ENCODE peak calls at places on chromosome 9, in six cellular contexts. One of them, this sample, is unnamed.

GRCh38 chr9:136552117-136552685 is 6.4 kb upstream of the NOTCH1 start:
- DNase-seq in HepG2: no peak
- DNase-seq in GM12891: no peak
- DNase-seq in K562: no peak
- DNase-seq in H1: no peak
- DNase-seq in GM12878: no peak
- DNase-seq in this sample: no peak

GRCh38 chr9:100197553-100197952 is 98.5 kb downstream of the INVS start:
- DNase-seq in HepG2: no peak
- DNase-seq in GM12891: no peak
- DNase-seq in K562: no peak
- DNase-seq in H1: no peak
- DNase-seq in GM12878: no peak
- DNase-seq in this sample: no peak

GRCh38 chr9:97518909-97519307 is 17.4 kb downstream of the TMOD1 start:
- DNase-seq in HepG2: no peak
- DNase-seq in GM12891: no peak
- DNase-seq in K562: no peak
- DNase-seq in H1: no peak
- DNase-seq in GM12878: no peak
- DNase-seq in this sample: no peak

GRCh38 chr9:119698535-119698934 is 329.3 kb upstream of the BRINP1 start:
- DNase-seq in HepG2: no peak
- DNase-seq in GM12891: no peak
- DNase-seq in K562: no peak
- DNase-seq in H1: no peak
- DNase-seq in GM12878: no peak
- DNase-seq in this sample: no peak

GRCh38 chr9:121651295-121652036 is at the start of gene DAB2IP:
- DNase-seq in HepG2: no peak
- DNase-seq in GM12891: no peak
- DNase-seq in K562: peak
- DNase-seq in H1: peak
- DNase-seq in GM12878: no peak
- DNase-seq in this sample: no peak

GRCh38 chr9:108053555-108054061 is 564.0 kb upstream of the KLF4 start:
- DNase-seq in HepG2: no peak
- DNase-seq in GM12891: no peak
- DNase-seq in K562: no peak
- DNase-seq in H1: no peak
- DNase-seq in GM12878: no peak
- DNase-seq in this sample: no peak

GRCh38 chr9:138072161-138072842 is 194.7 kb downstream of the CACNA1B start:
- DNase-seq in HepG2: no peak
- DNase-seq in GM12891: no peak
- DNase-seq in K562: no peak
- DNase-seq in H1: peak
- DNase-seq in GM12878: no peak
- DNase-seq in this sample: no peak

GRCh38 chr9:4297151-4297794 is 2.6 kb downstream of the GLIS3 start:
- DNase-seq in HepG2: peak
- DNase-seq in GM12891: no peak
- DNase-seq in K562: peak
- DNase-seq in H1: peak
- DNase-seq in GM12878: no peak
- DNase-seq in this sample: peak

GRCh38 chr9:113475031-113475430 is 11.5 kb downstream of the RGS3 start:
- DNase-seq in HepG2: no peak
- DNase-seq in GM12891: no peak
- DNase-seq in K562: no peak
- DNase-seq in H1: peak
- DNase-seq in GM12878: no peak
- DNase-seq in this sample: no peak

GRCh38 chr9:99127372-99128132 is 22.6 kb downstream of the TGFBR1 start:
- DNase-seq in HepG2: no peak
- DNase-seq in GM12891: no peak
- DNase-seq in K562: no peak
- DNase-seq in H1: no peak
- DNase-seq in GM12878: no peak
- DNase-seq in this sample: no peak

GRCh38 chr9:115456515-115456914 is 338.6 kb upstream of the TNC start:
- DNase-seq in HepG2: no peak
- DNase-seq in GM12891: no peak
- DNase-seq in K562: no peak
- DNase-seq in H1: no peak
- DNase-seq in GM12878: no peak
- DNase-seq in this sample: no peak

GRCh38 chr9:18989865-18990264 is 43.1 kb downstream of the SAXO1 start:
- DNase-seq in HepG2: no peak
- DNase-seq in GM12891: no peak
- DNase-seq in K562: no peak
- DNase-seq in H1: no peak
- DNase-seq in GM12878: no peak
- DNase-seq in this sample: no peak

GRCh38 chr9:99873531-99873930 is 32.9 kb upstream of the STX17 start:
- DNase-seq in HepG2: no peak
- DNase-seq in GM12891: no peak
- DNase-seq in K562: no peak
- DNase-seq in H1: no peak
- DNase-seq in GM12878: no peak
- DNase-seq in this sample: no peak

GRCh38 chr9:78383130-78383529 is 86.2 kb downstream of the PSAT1 start:
- DNase-seq in HepG2: no peak
- DNase-seq in GM12891: no peak
- DNase-seq in K562: no peak
- DNase-seq in H1: no peak
- DNase-seq in GM12878: no peak
- DNase-seq in this sample: no peak

GRCh38 chr9:123267481-123268239 is 726 bp downstream of the STRBP start:
- DNase-seq in HepG2: no peak
- DNase-seq in GM12891: no peak
- DNase-seq in K562: peak
- DNase-seq in H1: no peak
- DNase-seq in GM12878: no peak
- DNase-seq in this sample: peak

GRCh38 chr9:116027951-116028350 is 125.6 kb upstream of the PAPPA start:
- DNase-seq in HepG2: no peak
- DNase-seq in GM12891: no peak
- DNase-seq in K562: no peak
- DNase-seq in H1: no peak
- DNase-seq in GM12878: no peak
- DNase-seq in this sample: no peak

GRCh38 chr9:106632621-106633020 is 230.3 kb upstream of the ZNF462 start:
- DNase-seq in HepG2: no peak
- DNase-seq in GM12891: no peak
- DNase-seq in K562: no peak
- DNase-seq in H1: no peak
- DNase-seq in GM12878: no peak
- DNase-seq in this sample: no peak

GRCh38 chr9:105625088-105625487 is 37.2 kb upstream of the TAL2 start:
- DNase-seq in HepG2: no peak
- DNase-seq in GM12891: no peak
- DNase-seq in K562: no peak
- DNase-seq in H1: no peak
- DNase-seq in GM12878: no peak
- DNase-seq in this sample: no peak

GRCh38 chr9:136867480-136867879 is 1.4 kb upstream of the EDF1 start:
- DNase-seq in HepG2: no peak
- DNase-seq in GM12891: no peak
- DNase-seq in K562: no peak
- DNase-seq in H1: no peak
- DNase-seq in GM12878: no peak
- DNase-seq in this sample: no peak

GRCh38 chr9:19969721-19970120 is 180.9 kb upstream of the SLC24A2 start:
- DNase-seq in HepG2: no peak
- DNase-seq in GM12891: no peak
- DNase-seq in K562: no peak
- DNase-seq in H1: no peak
- DNase-seq in GM12878: no peak
- DNase-seq in this sample: no peak

GRCh38 chr9:137745541-137745991 is 126.8 kb downstream of the EHMT1 start:
- DNase-seq in HepG2: peak
- DNase-seq in GM12891: peak
- DNase-seq in K562: peak
- DNase-seq in H1: no peak
- DNase-seq in GM12878: peak
- DNase-seq in this sample: peak

GRCh38 chr9:84697494-84698114 is 28.1 kb downstream of the NTRK2 start:
- DNase-seq in HepG2: peak
- DNase-seq in GM12891: peak
- DNase-seq in K562: peak
- DNase-seq in H1: peak
- DNase-seq in GM12878: no peak
- DNase-seq in this sample: peak

GRCh38 chr9:88736136-88736637 is 201.2 kb downstream of the NXNL2 start:
- DNase-seq in HepG2: no peak
- DNase-seq in GM12891: no peak
- DNase-seq in K562: no peak
- DNase-seq in H1: no peak
- DNase-seq in GM12878: no peak
- DNase-seq in this sample: no peak

GRCh38 chr9:69054989-69055388 is 19.4 kb downstream of the FXN start:
- DNase-seq in HepG2: no peak
- DNase-seq in GM12891: no peak
- DNase-seq in K562: no peak
- DNase-seq in H1: no peak
- DNase-seq in GM12878: no peak
- DNase-seq in this sample: no peak

GRCh38 chr9:74810200-74810599 is 77.5 kb downstream of the TRPM6 start:
- DNase-seq in HepG2: no peak
- DNase-seq in GM12891: no peak
- DNase-seq in K562: no peak
- DNase-seq in H1: no peak
- DNase-seq in GM12878: no peak
- DNase-seq in this sample: no peak

GRCh38 chr9:7869340-7869739 is 69.8 kb upstream of the DMAC1 start:
- DNase-seq in HepG2: no peak
- DNase-seq in GM12891: no peak
- DNase-seq in K562: no peak
- DNase-seq in H1: no peak
- DNase-seq in GM12878: no peak
- DNase-seq in this sample: no peak

GRCh38 chr9:21779397-21779796 is 23.0 kb upstream of the MTAP start:
- DNase-seq in HepG2: no peak
- DNase-seq in GM12891: no peak
- DNase-seq in K562: no peak
- DNase-seq in H1: no peak
- DNase-seq in GM12878: no peak
- DNase-seq in this sample: no peak

GRCh38 chr9:88980732-88981336 is 10.4 kb upstream of the S1PR3 start:
- DNase-seq in HepG2: no peak
- DNase-seq in GM12891: no peak
- DNase-seq in K562: no peak
- DNase-seq in H1: no peak
- DNase-seq in GM12878: no peak
- DNase-seq in this sample: no peak

DNA sequence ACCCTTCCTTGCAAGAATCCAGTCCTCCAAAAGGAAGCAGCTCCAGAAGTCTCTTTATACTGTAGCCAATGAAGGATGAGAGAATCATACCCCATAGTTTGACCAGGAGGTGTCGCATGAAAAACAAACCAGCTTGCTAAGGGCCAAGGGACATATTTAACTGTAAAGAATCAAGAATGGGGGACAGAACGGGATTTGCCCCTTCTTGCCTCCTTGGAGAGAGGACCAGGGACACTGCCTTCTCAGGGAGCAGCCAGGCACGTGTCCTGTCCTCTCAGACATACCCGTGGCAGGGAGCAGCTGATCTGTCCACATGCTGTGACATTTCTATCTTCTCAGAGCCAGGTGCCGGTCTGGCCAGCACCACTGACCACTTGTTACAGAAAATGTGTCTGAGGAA is 11.7 kb downstream of the PRUNE2 start:
- DNase-seq in HepG2: no peak
- DNase-seq in GM12891: no peak
- DNase-seq in K562: peak
- DNase-seq in H1: no peak
- DNase-seq in GM12878: no peak
- DNase-seq in this sample: no peak
- TF ChIP-seq TAF1 in HepG2: no peak
- TF ChIP-seq TAF1 in GM12891: no peak
- TF ChIP-seq TAF1 in K562: no peak
- TF ChIP-seq TAF1 in H1: no peak
- TF ChIP-seq TAF1 in GM12878: no peak
- TF ChIP-seq TAF1 in this sample: no peak

DNA sequence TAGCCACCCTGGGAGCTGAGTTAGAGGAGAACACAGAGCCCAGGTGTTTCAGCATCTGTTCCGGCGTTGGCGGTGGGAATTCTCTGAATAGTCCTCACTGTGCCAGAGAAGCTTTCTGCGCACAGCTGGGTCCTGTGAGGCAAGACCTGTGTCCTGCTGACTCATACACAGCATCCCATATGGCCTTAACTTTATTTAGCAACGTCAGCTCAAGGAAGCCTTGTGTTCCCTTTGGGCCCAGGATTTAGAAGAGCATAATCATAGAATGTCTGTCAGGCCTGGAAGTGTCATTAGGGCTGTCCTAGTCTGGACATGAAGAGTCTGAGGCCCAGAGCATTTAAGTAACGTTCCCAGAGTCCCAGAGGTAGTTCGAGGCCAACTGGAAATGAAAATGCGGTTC is 188.6 kb upstream of the DMRT1 start:
- DNase-seq in HepG2: no peak
- DNase-seq in GM12891: no peak
- DNase-seq in K562: no peak
- DNase-seq in H1: no peak
- DNase-seq in GM12878: no peak
- DNase-seq in this sample: no peak
- TF ChIP-seq POLR2AphosphoS5 in HepG2: no peak
- TF ChIP-seq POLR2AphosphoS5 in GM12891: no peak
- TF ChIP-seq POLR2AphosphoS5 in K562: no peak
- TF ChIP-seq POLR2AphosphoS5 in H1: no peak
- TF ChIP-seq POLR2AphosphoS5 in GM12878: no peak
- TF ChIP-seq POLR2AphosphoS5 in this sample: no peak

GRCh38 chr9:95055851-95056551 is 261.5 kb downstream of the FANCC start:
- DNase-seq in HepG2: no peak
- DNase-seq in GM12891: no peak
- DNase-seq in K562: no peak
- DNase-seq in H1: no peak
- DNase-seq in GM12878: no peak
- DNase-seq in this sample: no peak
- TF ChIP-seq POLR2A in HepG2: no peak
- TF ChIP-seq POLR2A in GM12891: no peak
- TF ChIP-seq POLR2A in K562: no peak
- TF ChIP-seq POLR2A in H1: no peak
- TF ChIP-seq POLR2A in GM12878: no peak
- TF ChIP-seq POLR2A in this sample: no peak

GRCh38 chr9:109652112-109652511 is 127.9 kb upstream of the PALM2AKAP2 start:
- DNase-seq in HepG2: no peak
- DNase-seq in GM12891: no peak
- DNase-seq in K562: no peak
- DNase-seq in H1: no peak
- DNase-seq in GM12878: no peak
- DNase-seq in this sample: no peak
- TF ChIP-seq TAF1 in HepG2: no peak
- TF ChIP-seq TAF1 in GM12891: no peak
- TF ChIP-seq TAF1 in K562: no peak
- TF ChIP-seq TAF1 in H1: no peak
- TF ChIP-seq TAF1 in GM12878: no peak
- TF ChIP-seq TAF1 in this sample: no peak

This sample was measured in GM12892.